ENCODE peak calls at places on chromosome 9, in eight cellular contexts. F is B cell; T is A549; L is NB4; V is PC-9; B is CD4-positive, alpha-beta T cell; X is adrenal gland; G is foreskin fibroblast. Z is an unnamed sample.
A peak's percentile ranks its signal among the peaks of the same experiment; 100 is the strongest.

GRCh38 chr9:110142868-110143866 is 64.8 kb downstream of the C9orf152 start:
- DNase-seq in X (no peak), T (no peak), F (peak; percentile 55), V (no peak), G (no peak), B (no peak), L (no peak), Z (peak; percentile 32)

GRCh38 chr9:18658764-18659705 is 185.1 kb downstream of the ADAMTSL1 start:
- DNase-seq in V (no peak), X (no peak), T (no peak), L (no peak), G (peak; percentile 71), B (no peak), F (no peak), Z (no peak)

GRCh38 chr9:22413884-22414283 is 32.7 kb upstream of the DMRTA1 start:
- DNase-seq in B (no peak), G (no peak), X (no peak), V (no peak), F (no peak), L (no peak), T (no peak), Z (no peak)

GRCh38 chr9:33921967-33922895 is 105.3 kb downstream of the UBE2R2 start:
- DNase-seq in X (no peak), L (peak; percentile 69), B (no peak), F (no peak), V (no peak), G (peak; percentile 50), T (peak; percentile 57), Z (no peak)

GRCh38 chr9:105065119-105066088 is 137.4 kb upstream of the ABCA1 start:
- DNase-seq in G (no peak), V (no peak), F (no peak), T (no peak), X (no peak), B (no peak), L (no peak), Z (no peak)

GRCh38 chr9:127846451-127847154 is 7.9 kb downstream of the ENG start:
- DNase-seq in G (no peak), B (no peak), X (no peak), T (no peak), L (no peak), F (no peak), V (no peak), Z (no peak)

GRCh38 chr9:109815366-109815947 is 35.5 kb downstream of the PALM2AKAP2 start:
- DNase-seq in B (no peak), G (peak; percentile 70), F (no peak), X (no peak), V (no peak), L (no peak), T (no peak), Z (no peak)

GRCh38 chr9:91951944-91952520 is 2.0 kb upstream of the ROR2 start:
- DNase-seq in F (no peak), G (peak; percentile 58), L (peak; percentile 43), X (no peak), T (no peak), V (no peak), B (no peak), Z (no peak)

GRCh38 chr9:11973011-11973410 is 720.2 kb upstream of the TYRP1 start:
- DNase-seq in V (no peak), F (no peak), T (no peak), G (no peak), X (no peak), L (no peak), B (no peak), Z (no peak)

GRCh38 chr9:83959061-83959460 is 21.0 kb downstream of the HNRNPK start:
- DNase-seq in G (peak; percentile 87), F (no peak), V (peak; percentile 41), B (no peak), T (no peak), L (no peak), X (peak; percentile 69), Z (no peak)

GRCh38 chr9:135648494-135649410 is 9.4 kb upstream of the GLT6D1 start:
- DNase-seq in F (no peak), T (no peak), L (no peak), G (no peak), B (no peak), V (no peak), X (no peak), Z (no peak)

GRCh38 chr9:121975801-121976277 is 117.3 kb downstream of the TTLL11 start:
- DNase-seq in X (peak; percentile 45), F (no peak), G (peak; percentile 78), T (no peak), L (no peak), V (no peak), B (no peak), Z (no peak)

GRCh38 chr9:113625456-113625855 is 161.9 kb downstream of the RGS3 start:
- DNase-seq in T (no peak), F (no peak), G (no peak), V (no peak), X (peak; percentile 10), L (no peak), B (no peak), Z (no peak)
- TF ChIP-seq CTCF in T (no peak), F (no peak), G (no peak), V (no peak), X (no peak), L (no peak), B (no peak), Z (no peak)

DNA sequence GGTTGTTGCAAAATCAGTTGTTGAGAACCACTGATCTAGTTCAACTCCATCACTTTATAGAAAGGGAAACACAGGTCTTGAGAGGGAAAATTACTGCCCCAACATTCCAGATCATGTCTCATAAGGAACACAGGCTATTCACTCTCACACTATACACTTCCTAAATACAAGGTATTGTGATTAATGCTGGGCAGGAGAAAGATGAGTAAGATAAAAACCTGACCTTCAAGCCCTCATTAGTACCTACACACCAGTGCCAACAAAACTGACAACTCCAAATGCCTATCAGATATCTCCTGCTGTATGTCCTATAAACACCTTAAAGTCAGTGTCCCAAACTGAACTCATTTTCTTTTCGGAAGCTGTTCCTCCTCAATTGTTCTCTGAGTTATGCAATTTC is 8.2 kb downstream of the GNE start:
- DNase-seq in T (no peak), G (no peak), L (no peak), V (no peak), X (no peak), B (no peak), F (no peak), Z (no peak)
- TF ChIP-seq CTCF in T (no peak), G (no peak), L (no peak), V (no peak), X (no peak), B (no peak), F (no peak), Z (no peak)

GRCh38 chr9:38339496-38339895 is 53.0 kb upstream of the ALDH1B1 start:
- DNase-seq in L (no peak), G (peak; percentile 83), T (no peak), F (no peak), B (no peak), X (no peak), V (no peak), Z (no peak)

GRCh38 chr9:38337095-38337494 is 55.4 kb upstream of the ALDH1B1 start:
- DNase-seq in G (no peak), B (no peak), X (no peak), L (no peak), V (no peak), F (no peak), T (no peak), Z (no peak)

GRCh38 chr9:38338359-38339014 is 54.0 kb upstream of the ALDH1B1 start:
- DNase-seq in F (no peak), G (no peak), L (no peak), B (no peak), T (no peak), X (no peak), V (no peak), Z (no peak)

GRCh38 chr9:38337706-38338264 is 54.7 kb upstream of the ALDH1B1 start:
- DNase-seq in F (no peak), B (no peak), X (no peak), L (no peak), T (no peak), G (no peak), V (no peak), Z (no peak)

GRCh38 chr9:38339087-38339486 is 53.4 kb upstream of the ALDH1B1 start:
- DNase-seq in G (peak; percentile 80), F (no peak), V (no peak), L (peak; percentile 29), T (no peak), B (no peak), X (peak; percentile 84), Z (no peak)
- TF ChIP-seq CTCF in G (no peak), F (no peak), V (no peak), L (no peak), T (no peak), B (no peak), X (no peak), Z (no peak)

GRCh38 chr9:35489313-35490154 is at the start of gene RUSC2:
- DNase-seq in V (peak; percentile 82), F (peak; percentile 59), X (peak; percentile 89), L (peak; percentile 67), T (peak; percentile 73), G (peak; percentile 96), B (peak; percentile 42), Z (peak; percentile 59)
- TF ChIP-seq CTCF in V (peak; percentile 39), F (peak; percentile 40), X (peak; percentile 58), L (no peak), T (peak; percentile 41), G (no peak), B (peak; percentile 55), Z (peak; percentile 23)

GRCh38 chr9:581673-582497 is 259.6 kb upstream of the DMRT1 start:
- DNase-seq in V (no peak), X (no peak), G (no peak), L (peak; percentile 69), T (no peak), F (no peak), B (no peak), Z (peak; percentile 40)
- TF ChIP-seq CTCF in V (peak; percentile 32), X (no peak), G (peak; percentile 26), L (peak; percentile 96), T (peak; percentile 49), F (no peak), B (no peak), Z (peak; percentile 37)

GRCh38 chr9:14433841-14434511 is 120.0 kb upstream of the NFIB start:
- DNase-seq in L (peak; percentile 61), V (peak; percentile 19), X (peak; percentile 31), G (peak; percentile 79), B (no peak), T (peak; percentile 15), F (no peak), Z (peak; percentile 12)
- TF ChIP-seq CTCF in L (peak; percentile 20), V (peak; percentile 50), X (peak; percentile 27), G (peak; percentile 17), B (no peak), T (peak; percentile 62), F (no peak), Z (peak; percentile 26)

GRCh38 chr9:134444040-134444315 is 117.7 kb downstream of the RXRA start:
- DNase-seq in L (no peak), G (no peak), B (no peak), V (no peak), X (no peak), F (no peak), T (no peak), Z (no peak)
- TF ChIP-seq CTCF in L (no peak), G (no peak), B (no peak), V (no peak), X (no peak), F (no peak), T (no peak), Z (no peak)

GRCh38 chr9:123312306-123312877 is 43.6 kb upstream of the CRB2 start:
- DNase-seq in X (no peak), L (no peak), G (no peak), T (no peak), V (no peak), B (no peak), F (no peak), Z (no peak)
- TF ChIP-seq CTCF in X (no peak), L (no peak), G (no peak), T (no peak), V (no peak), B (no peak), F (no peak), Z (no peak)

GRCh38 chr9:95273369-95274051 is 44.0 kb downstream of the FANCC start:
- DNase-seq in B (no peak), G (no peak), F (no peak), X (no peak), L (peak; percentile 33), V (no peak), T (no peak), Z (no peak)
- TF ChIP-seq CTCF in B (no peak), G (no peak), F (no peak), X (no peak), L (no peak), V (no peak), T (no peak), Z (no peak)